ENCODE peak calls at places on chromosomes 7 and 10, in nine cellular contexts. One of them, this sample, is unnamed.

GRCh38 chr10:63773106-63773505 is 251.9 kb downstream of the REEP3 start:
- DNase-seq in GM20000: no peak
- DNase-seq in retinal pigment epithelial cell: no peak
- DNase-seq in CD4-positive, alpha-beta T cell: no peak
- DNase-seq in activated naive CD4-positive, alpha-beta T cell treated with anti-CD3 and anti-CD28 coated beads, Interleukin-2, amount 50 U/mL, for 16 hours: no peak
- DNase-seq in germinal center: no peak
- DNase-seq in hippocampal formation: no peak
- DNase-seq in AG09319: no peak
- DNase-seq in amniotic stem cell: no peak
- DNase-seq in this sample: no peak

GRCh38 chr7:78043159-78043558 is 244.6 kb downstream of the PHTF2 start:
- DNase-seq in amniotic stem cell: no peak
- DNase-seq in hippocampal formation: no peak
- DNase-seq in AG09319: no peak
- DNase-seq in CD4-positive, alpha-beta T cell: no peak
- DNase-seq in activated naive CD4-positive, alpha-beta T cell treated with anti-CD3 and anti-CD28 coated beads, Interleukin-2, amount 50 U/mL, for 16 hours: no peak
- DNase-seq in GM20000: no peak
- DNase-seq in retinal pigment epithelial cell: no peak
- DNase-seq in germinal center: no peak
- DNase-seq in this sample: no peak

GRCh38 chr7:129553861-129554530 is 51.7 kb downstream of the SMKR1 start:
- DNase-seq in AG09319: no peak
- DNase-seq in activated naive CD4-positive, alpha-beta T cell treated with anti-CD3 and anti-CD28 coated beads, Interleukin-2, amount 50 U/mL, for 16 hours: peak
- DNase-seq in GM20000: no peak
- DNase-seq in retinal pigment epithelial cell: no peak
- DNase-seq in hippocampal formation: no peak
- DNase-seq in germinal center: no peak
- DNase-seq in CD4-positive, alpha-beta T cell: peak
- DNase-seq in amniotic stem cell: no peak
- DNase-seq in this sample: no peak

GRCh38 chr10:50558368-50558767 is 65.4 kb downstream of the SGMS1 start:
- DNase-seq in AG09319: peak
- DNase-seq in activated naive CD4-positive, alpha-beta T cell treated with anti-CD3 and anti-CD28 coated beads, Interleukin-2, amount 50 U/mL, for 16 hours: no peak
- DNase-seq in CD4-positive, alpha-beta T cell: no peak
- DNase-seq in GM20000: no peak
- DNase-seq in retinal pigment epithelial cell: no peak
- DNase-seq in germinal center: no peak
- DNase-seq in amniotic stem cell: no peak
- DNase-seq in hippocampal formation: no peak
- DNase-seq in this sample: no peak

GRCh38 chr10:92891885-92892705 is 43.8 kb downstream of the EXOC6 start:
- DNase-seq in AG09319: peak
- DNase-seq in hippocampal formation: no peak
- DNase-seq in germinal center: no peak
- DNase-seq in amniotic stem cell: peak
- DNase-seq in activated naive CD4-positive, alpha-beta T cell treated with anti-CD3 and anti-CD28 coated beads, Interleukin-2, amount 50 U/mL, for 16 hours: no peak
- DNase-seq in GM20000: no peak
- DNase-seq in retinal pigment epithelial cell: peak
- DNase-seq in CD4-positive, alpha-beta T cell: no peak
- DNase-seq in this sample: no peak

GRCh38 chr10:49569031-49569765 is 30.3 kb upstream of the ERCC6 start:
- DNase-seq in germinal center: no peak
- DNase-seq in retinal pigment epithelial cell: no peak
- DNase-seq in AG09319: peak
- DNase-seq in CD4-positive, alpha-beta T cell: no peak
- DNase-seq in hippocampal formation: no peak
- DNase-seq in GM20000: no peak
- DNase-seq in amniotic stem cell: no peak
- DNase-seq in activated naive CD4-positive, alpha-beta T cell treated with anti-CD3 and anti-CD28 coated beads, Interleukin-2, amount 50 U/mL, for 16 hours: no peak
- DNase-seq in this sample: no peak

GRCh38 chr7:110418651-110419270 is 672.2 kb upstream of the LRRN3 start:
- DNase-seq in germinal center: no peak
- DNase-seq in CD4-positive, alpha-beta T cell: no peak
- DNase-seq in retinal pigment epithelial cell: no peak
- DNase-seq in amniotic stem cell: no peak
- DNase-seq in GM20000: no peak
- DNase-seq in activated naive CD4-positive, alpha-beta T cell treated with anti-CD3 and anti-CD28 coated beads, Interleukin-2, amount 50 U/mL, for 16 hours: no peak
- DNase-seq in hippocampal formation: no peak
- DNase-seq in AG09319: no peak
- DNase-seq in this sample: no peak

GRCh38 chr10:90912176-90912575 is 8.7 kb downstream of the ANKRD1 start:
- DNase-seq in retinal pigment epithelial cell: no peak
- DNase-seq in germinal center: no peak
- DNase-seq in GM20000: no peak
- DNase-seq in AG09319: no peak
- DNase-seq in CD4-positive, alpha-beta T cell: no peak
- DNase-seq in activated naive CD4-positive, alpha-beta T cell treated with anti-CD3 and anti-CD28 coated beads, Interleukin-2, amount 50 U/mL, for 16 hours: no peak
- DNase-seq in hippocampal formation: no peak
- DNase-seq in amniotic stem cell: no peak
- DNase-seq in this sample: no peak

This sample was measured in GM04503.